ENCODE peak calls at places on chromosomes 2 and 18, in seven cellular contexts. A is astrocyte of the spinal cord, K is MM.1S, M is breast epithelium, C is left ventricle myocardium inferior, Y is hepatocyte, Q is foreskin fibroblast. J is an unnamed sample.
A peak's percentile ranks its signal among the peaks of the same experiment; 100 is the strongest.

GRCh38 chr18:46546111-46546640 is 110.8 kb downstream of the LOXHD1 start:
- DNase-seq in M (no peak), K (no peak), A (no peak), C (no peak), Q (no peak), Y (no peak), J (no peak)

GRCh38 chr2:237414056-237414661 is at the start of gene COL6A3:
- DNase-seq in Y (peak; percentile 82), M (peak; percentile 34), A (peak; percentile 92), C (peak; percentile 73), Q (peak; percentile 97), K (no peak), J (no peak)

GRCh38 chr18:66734451-66734850 is 130.6 kb upstream of the CDH19 start:
- DNase-seq in Q (no peak), M (no peak), K (no peak), A (peak; percentile 5), C (no peak), Y (no peak), J (no peak)

GRCh38 chr18:12046046-12046750 is 47.4 kb upstream of the ANKRD62 start:
- DNase-seq in M (no peak), A (no peak), Y (no peak), K (no peak), Q (no peak), C (no peak), J (no peak)

GRCh38 chr2:28765316-28765715 is 13.7 kb downstream of the PPP1CB start:
- DNase-seq in Y (no peak), Q (peak; percentile 31), A (no peak), K (no peak), M (no peak), C (no peak), J (no peak)

GRCh38 chr2:69188174-69188900 is 175.4 kb downstream of the ANTXR1 start:
- DNase-seq in Y (no peak), A (no peak), Q (no peak), C (no peak), K (no peak), M (no peak), J (no peak)

GRCh38 chr18:27599202-27599829 is 414.2 kb upstream of the CHST9 start:
- DNase-seq in Q (peak; percentile 56), C (no peak), M (peak; percentile 20), Y (peak; percentile 75), A (peak; percentile 41), K (peak; percentile 42), J (peak; percentile 58)

GRCh38 chr18:67359868-67360838 is 156.4 kb downstream of the DSEL start:
- DNase-seq in K (peak; percentile 10), C (no peak), A (peak; percentile 96), Y (peak; percentile 81), Q (peak; percentile 91), M (peak; percentile 34), J (no peak)

GRCh38 chr2:220452561-220452960 is 825.1 kb downstream of the SLC4A3 start:
- DNase-seq in Y (no peak), A (no peak), K (no peak), Q (peak; percentile 50), M (no peak), C (no peak), J (no peak)

GRCh38 chr2:217851191-217852020 is 151.4 kb downstream of the TNS1 start:
- DNase-seq in M (no peak), C (no peak), K (no peak), A (peak; percentile 35), Y (no peak), Q (peak; percentile 62), J (no peak)

GRCh38 chr2:64807417-64807816 is 153.7 kb upstream of the SERTAD2 start:
- DNase-seq in M (no peak), Q (peak; percentile 99), A (peak; percentile 97), Y (peak; percentile 66), C (no peak), K (peak; percentile 51), J (no peak)

GRCh38 chr2:98658816-98659486 is 50.6 kb downstream of the UNC50 start:
- DNase-seq in A (no peak), Y (no peak), K (no peak), M (no peak), C (no peak), Q (no peak), J (no peak)

GRCh38 chr2:122338000-122338399 is 582.5 kb downstream of the TSN start:
- DNase-seq in A (no peak), Y (no peak), C (no peak), K (no peak), M (no peak), Q (no peak), J (no peak)

GRCh38 chr18:63758616-63759015 is 16.6 kb upstream of the SERPINB7 start:
- DNase-seq in C (no peak), Q (peak; percentile 41), M (no peak), A (peak; percentile 34), Y (no peak), K (no peak), J (no peak)

GRCh38 chr2:160245614-160246156 is 45.6 kb upstream of the ITGB6 start:
- DNase-seq in K (no peak), Y (no peak), M (no peak), A (no peak), C (no peak), Q (no peak), J (no peak)

GRCh38 chr18:46184296-46185080 is 80.3 kb downstream of the HAUS1 start:
- DNase-seq in A (no peak), M (no peak), Q (no peak), Y (no peak), K (peak; percentile 86), C (no peak), J (no peak)

GRCh38 chr2:67169417-67170140 is 227.6 kb upstream of the ETAA1 start:
- DNase-seq in Q (peak; percentile 70), A (peak; percentile 17), C (no peak), Y (no peak), M (no peak), K (no peak), J (no peak)

GRCh38 chr18:21257383-21257782 is 15.4 kb downstream of the GREB1L start:
- DNase-seq in K (no peak), M (no peak), A (peak; percentile 20), Y (peak; percentile 19), Q (no peak), C (no peak), J (no peak)

GRCh38 chr2:149040451-149040850 is 2.0 kb downstream of the LYPD6B start:
- DNase-seq in M (no peak), K (peak; percentile 39), A (no peak), C (no peak), Q (peak; percentile 31), Y (peak; percentile 43), J (peak; percentile 49)

GRCh38 chr2:101273045-101273444 is 20.4 kb downstream of the CNOT11 start:
- DNase-seq in A (no peak), M (no peak), Y (no peak), Q (no peak), C (no peak), K (no peak), J (no peak)

GRCh38 chr18:8841781-8842485 is 136.6 kb downstream of the MTCL1 start:
- DNase-seq in K (no peak), Y (no peak), C (no peak), M (no peak), Q (no peak), A (no peak), J (no peak)

GRCh38 chr2:5690231-5690630 is 2.0 kb upstream of the SOX11 start:
- DNase-seq in A (peak; percentile 34), M (no peak), Y (no peak), C (no peak), K (no peak), Q (no peak), J (peak; percentile 39)

GRCh38 chr2:130339885-130340745 is 2.6 kb upstream of the IMP4 start:
- DNase-seq in A (no peak), Y (peak; percentile 6), Q (no peak), M (no peak), C (no peak), K (no peak), J (no peak)

GRCh38 chr2:130344578-130344977 is 1.9 kb downstream of the IMP4 start:
- DNase-seq in A (no peak), M (no peak), K (no peak), Q (no peak), C (no peak), Y (no peak), J (no peak)

GRCh38 chr2:130342533-130343275 is at the start of gene IMP4:
- DNase-seq in M (peak; percentile 99), A (peak; percentile 100), C (peak; percentile 95), K (peak; percentile 98), Y (peak; percentile 99), Q (peak; percentile 100), J (peak; percentile 97)

GRCh38 chr2:130341562-130342019 is 1.1 kb upstream of the IMP4 start:
- DNase-seq in C (no peak), Y (peak; percentile 48), Q (no peak), A (no peak), M (no peak), K (peak; percentile 30), J (no peak)

GRCh38 chr2:130342020-130342532 is 621 bp upstream of the IMP4 start:
- DNase-seq in A (peak; percentile 97), M (peak; percentile 88), K (peak; percentile 96), C (peak; percentile 90), Y (peak; percentile 95), Q (peak; percentile 97), J (peak; percentile 91)
- H3K4me3 ChIP-seq in A (peak overlapping the region; percentile 85), M (peak overlapping the region; percentile 81), K (peak overlapping the region; percentile 84), C (peak overlapping the region; percentile 85), Y (peak overlapping the region; percentile 60), Q (peak overlapping the region; percentile 80), J (peak overlapping the region; percentile 83)

GRCh38 chr2:109127556-109127955 is 1.4 kb upstream of the SH3RF3 start:
- DNase-seq in A (no peak), Q (no peak), Y (no peak), K (no peak), C (no peak), M (no peak), J (no peak)
- H3K4me3 ChIP-seq in A (no peak overlapping the region), Q (no peak overlapping the region), Y (no peak overlapping the region), K (peak overlapping the region; percentile 90), C (peak overlapping the region; percentile 85), M (peak overlapping the region; percentile 79), J (no peak overlapping the region)

DNA sequence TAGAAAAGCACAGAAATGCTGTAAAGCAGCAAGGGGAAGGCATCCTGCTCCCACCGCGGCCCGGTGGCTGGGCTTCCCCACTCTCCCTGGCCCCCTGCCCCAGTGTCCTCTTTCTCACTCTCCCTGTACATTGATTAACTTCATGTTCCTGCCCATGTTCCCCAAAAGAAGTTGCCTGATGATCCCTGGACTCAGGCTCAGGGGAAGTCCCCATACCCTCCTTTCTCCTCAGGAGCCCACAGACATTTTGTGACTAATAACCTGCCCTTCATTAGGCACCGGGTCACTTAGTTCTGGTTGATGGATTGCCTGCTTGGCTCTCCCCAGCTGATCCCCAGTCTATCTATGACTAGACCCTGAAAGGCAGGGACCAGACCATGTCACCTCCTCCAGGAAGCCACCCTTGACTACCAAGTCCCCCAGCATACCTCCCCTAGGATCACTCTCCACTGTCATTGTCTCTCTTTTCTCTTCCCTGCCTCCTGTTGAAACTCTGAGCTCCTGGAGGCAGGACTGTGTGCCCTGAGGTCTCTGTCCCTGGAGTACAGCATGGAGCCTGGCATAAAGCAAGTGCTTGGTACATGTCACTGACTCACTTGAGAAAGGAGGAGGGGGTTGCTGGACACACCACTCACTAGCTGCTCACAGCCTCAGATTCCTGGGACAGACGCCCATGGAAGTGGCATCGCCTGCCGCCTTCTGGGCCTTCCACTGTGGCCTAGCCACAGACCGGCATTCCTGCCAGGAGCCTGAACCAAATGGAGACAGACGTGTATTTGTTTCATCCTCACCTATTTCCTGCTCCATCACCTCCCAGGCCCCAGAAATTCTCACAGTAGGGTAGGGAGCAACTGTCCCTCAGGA is 13.5 kb downstream of the MALL start:
- DNase-seq in Y (no peak), A (peak; percentile 42), M (peak; percentile 76), K (no peak), Q (peak; percentile 30), C (no peak), J (no peak)
- H3K4me3 ChIP-seq in Y (no peak overlapping the region), A (no peak overlapping the region), M (peak overlapping the region; percentile 49), K (no peak overlapping the region), Q (no peak overlapping the region), C (peak overlapping the region; percentile 36), J (no peak overlapping the region)

GRCh38 chr18:49212819-49213218 is 247.6 kb downstream of the DYM start:
- DNase-seq in C (no peak), Y (no peak), A (peak; percentile 69), K (no peak), Q (peak; percentile 59), M (no peak), J (no peak)
- H3K4me3 ChIP-seq in C (no peak overlapping the region), Y (no peak overlapping the region), A (no peak overlapping the region), K (no peak overlapping the region), Q (no peak overlapping the region), M (no peak overlapping the region), J (no peak overlapping the region)